ENCODE peak calls at places on chromosomes 2 and 18, in five cellular contexts. E is CD8-positive, alpha-beta memory T cell; R is effector memory CD8-positive, alpha-beta T cell; Q is NCI-H774; S is MCF 10A. Z is an unnamed sample.

GRCh38 chr18:64134044-64134757 is 14.7 kb downstream of the LINC00305 start:
- DNase-seq in Q (no peak), S (peak; percentile 54), E (no peak), R (no peak), Z (no peak)

GRCh38 chr2:240300261-240300821 is 135.1 kb upstream of the GPC1 start:
- DNase-seq in Q (no peak), S (no peak), E (no peak), R (no peak), Z (no peak)

GRCh38 chr2:85814802-85815550 is 61.2 kb downstream of the ATOH8 start:
- DNase-seq in Q (no peak), R (no peak), S (no peak), E (no peak), Z (no peak)

GRCh38 chr2:196601430-196602306 is 37.8 kb upstream of the CCDC150 start:
- DNase-seq in Q (no peak), R (no peak), S (peak; percentile 89), E (no peak), Z (no peak)

GRCh38 chr18:46310675-46311345 is 206.6 kb downstream of the HAUS1 start:
- DNase-seq in E (no peak), S (no peak), R (no peak), Q (no peak), Z (no peak)

GRCh38 chr18:55237665-55238064 is 278.4 kb upstream of the CCDC68 start:
- DNase-seq in Q (no peak), E (no peak), R (no peak), S (no peak), Z (no peak)

GRCh38 chr2:120856421-120856862 is 120.8 kb downstream of the GLI2 start:
- DNase-seq in Q (no peak), E (no peak), S (no peak), R (no peak), Z (no peak)

GRCh38 chr18:48575658-48576453 is 37.0 kb downstream of the CTIF start:
- DNase-seq in E (no peak), S (no peak), R (no peak), Q (no peak), Z (no peak)

GRCh38 chr2:83650156-83650555 is 808.9 kb downstream of the SUCLG1 start:
- DNase-seq in E (no peak), R (no peak), S (peak; percentile 7), Q (no peak), Z (no peak)

GRCh38 chr2:64062840-64063239 is 43.6 kb upstream of the VPS54 start:
- DNase-seq in Q (peak; percentile 48), E (no peak), S (peak; percentile 91), R (no peak), Z (no peak)

GRCh38 chr18:35515460-35516130 is 17.8 kb upstream of the INO80C start:
- DNase-seq in Q (no peak), S (no peak), R (no peak), E (no peak), Z (no peak)

GRCh38 chr2:130798472-130799221 is 38.1 kb upstream of the ARHGEF4 start:
- DNase-seq in E (no peak), R (no peak), Q (no peak), S (peak; percentile 47), Z (no peak)

GRCh38 chr18:26488417-26489009 is 59.8 kb downstream of the KCTD1 start:
- DNase-seq in E (no peak), R (no peak), Q (no peak), S (peak; percentile 60), Z (peak; percentile 58)

GRCh38 chr2:101277111-101277510 is 24.4 kb downstream of the CNOT11 start:
- DNase-seq in Q (no peak), E (no peak), S (no peak), R (no peak), Z (no peak)